ENCODE peak calls at places on chromosomes 5 and 9, in four cellular contexts. G is PC-9, C is MM.1S, W is cardiac muscle cell. V is an unnamed sample. For H3K36me3, the result is how much of the 10 kb centered on the place peaks cover.

GRCh38 chr5:73719616-73720015 is 93.6 kb downstream of the ARHGEF28 start:
- DNase-seq in G (no peak), C (no peak), W (no peak), V (no peak)

GRCh38 chr5:180467989-180468731 is 26.0 kb upstream of the CNOT6 start:
- DNase-seq in G (no peak), C (no peak), W (peak), V (no peak)

GRCh38 chr9:69582544-69583297 is 89.5 kb downstream of the APBA1 start:
- DNase-seq in G (peak), C (peak), W (no peak), V (no peak)

GRCh38 chr5:103224118-103224893 is 34.3 kb upstream of the MACIR start:
- DNase-seq in G (peak), C (peak), W (peak), V (peak)

GRCh38 chr5:91142819-91143218 is 240.3 kb downstream of the ARRDC3 start:
- DNase-seq in G (no peak), C (no peak), W (no peak), V (no peak)

GRCh38 chr9:16540996-16541668 is 329.3 kb downstream of the BNC2 start:
- DNase-seq in G (no peak), C (no peak), W (no peak), V (no peak)

GRCh38 chr5:93250431-93250830 is 330.6 kb downstream of the NR2F1-AS1 start:
- DNase-seq in G (no peak), C (no peak), W (no peak), V (no peak)

GRCh38 chr5:173925449-173926071 is 37.4 kb downstream of the CPEB4 start:
- DNase-seq in G (peak), C (peak), W (peak), V (no peak)

GRCh38 chr5:137055271-137055872 is 443.8 kb downstream of the SPOCK1 start:
- DNase-seq in G (no peak), C (no peak), W (no peak), V (no peak)

GRCh38 chr5:139246394-139246793 is 47.1 kb upstream of the MATR3 start:
- DNase-seq in G (peak), C (no peak), W (no peak), V (no peak)

GRCh38 chr5:114380721-114381120 is 18.9 kb downstream of the KCNN2 start:
- DNase-seq in G (no peak), C (no peak), W (no peak), V (no peak)

GRCh38 chr9:101148344-101148743 is 119.8 kb downstream of the PLPPR1 start:
- DNase-seq in G (no peak), C (no peak), W (no peak), V (no peak)

GRCh38 chr9:130532426-130532825 is 47.0 kb upstream of the FUBP3 start:
- DNase-seq in G (no peak), C (no peak), W (no peak), V (no peak)

GRCh38 chr9:18739127-18739526 is 265.2 kb downstream of the ADAMTSL1 start:
- DNase-seq in G (no peak), C (no peak), W (no peak), V (no peak)

GRCh38 chr5:14901462-14902051 is 30.0 kb upstream of the ANKH start:
- DNase-seq in G (no peak), C (no peak), W (no peak), V (no peak)

GRCh38 chr5:80249876-80250275 is 6.0 kb downstream of the SERINC5 start:
- DNase-seq in G (no peak), C (no peak), W (no peak), V (no peak)

GRCh38 chr5:123673107-123673506 is 161.1 kb downstream of the CSNK1G3 start:
- DNase-seq in G (no peak), C (no peak), W (peak), V (no peak)

GRCh38 chr9:36893148-36893547 is 140.9 kb downstream of the PAX5 start:
- DNase-seq in G (no peak), C (no peak), W (no peak), V (no peak)

GRCh38 chr5:177426566-177427210 is at the start of gene GRK6:
- DNase-seq in G (peak), C (peak), W (no peak), V (peak)

GRCh38 chr5:150035139-150035893 is 34.8 kb downstream of the HMGXB3 start:
- DNase-seq in G (no peak), C (peak), W (no peak), V (no peak)
- H3K36me3 ChIP-seq in G (half or more), C (under half), W (under half), V (under half)

DNA sequence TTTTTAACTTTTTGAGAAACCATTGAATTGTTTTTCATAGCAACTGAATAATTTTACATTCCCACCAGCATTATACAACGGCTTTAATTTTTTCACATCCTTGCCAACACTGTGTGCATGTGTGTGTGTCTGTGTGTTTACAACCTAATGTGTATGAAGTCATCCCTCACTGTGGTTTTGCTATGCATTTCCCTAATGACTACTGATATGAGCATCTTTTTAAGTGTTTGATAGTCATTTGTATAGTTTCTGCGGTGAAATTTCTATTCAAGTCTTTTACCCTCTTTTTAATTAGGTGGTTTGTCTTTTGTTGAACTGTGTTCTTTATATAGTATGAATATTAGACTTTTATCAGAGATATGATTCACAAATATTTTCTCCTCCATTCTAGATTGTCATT is 263.1 kb upstream of the COX7C start:
- DNase-seq in G (no peak), C (no peak), W (no peak), V (no peak)
- H3K36me3 ChIP-seq in G (under half), C (under half), W (under half), V (under half)

GRCh38 chr5:34688015-34688800 is 32.1 kb downstream of the RAI14 start:
- DNase-seq in G (no peak), C (no peak), W (no peak), V (no peak)
- H3K36me3 ChIP-seq in G (half or more), C (under half), W (under half), V (under half)

GRCh38 chr5:169706070-169706469 is 69.0 kb downstream of the DOCK2 start:
- DNase-seq in G (no peak), C (no peak), W (no peak), V (no peak)
- H3K36me3 ChIP-seq in G (under half), C (under half), W (under half), V (under half)

V was measured in GM06990.